ENCODE peak calls at places on chromosomes 1 and 21, in eight cellular contexts. B is lower leg skin, T is H9, A is WERI-Rb-1, W is cerebellar cortex, F is lung, M is T47D, R is aorta. C is an unnamed sample.

GRCh38 chr1:104636581-104636980 is 886.9 kb downstream of the AMY1C start:
- DNase-seq in T (no peak), F (no peak), R (no peak), A (no peak), W (no peak), M (peak; percentile 44), B (no peak), C (no peak)

GRCh38 chr1:192808588-192809285 is at the start of gene RGS2:
- DNase-seq in M (peak; percentile 89), T (peak; percentile 95), R (peak; percentile 95), B (peak; percentile 98), W (peak; percentile 93), A (peak; percentile 82), F (peak; percentile 92), C (peak; percentile 95)

GRCh38 chr1:55284856-55285255 is 69.7 kb upstream of the USP24 start:
- DNase-seq in F (no peak), R (no peak), W (peak; percentile 62), B (no peak), M (peak; percentile 60), A (peak; percentile 28), T (no peak), C (peak; percentile 69)

GRCh38 chr21:44497641-44498243 is 42.3 kb downstream of the KRTAP10-1 start:
- DNase-seq in F (no peak), W (no peak), B (no peak), T (no peak), A (peak; percentile 45), M (no peak), R (peak; percentile 34), C (no peak)

GRCh38 chr1:68120136-68120791 is 69.8 kb upstream of the DIRAS3 start:
- DNase-seq in A (peak; percentile 42), F (peak; percentile 42), W (peak; percentile 77), B (no peak), M (peak; percentile 71), T (peak; percentile 60), R (no peak), C (peak; percentile 88)

GRCh38 chr1:96596226-96596625 is 125.4 kb upstream of the PTBP2 start:
- DNase-seq in W (peak; percentile 17), T (peak; percentile 83), B (no peak), F (no peak), R (no peak), A (peak; percentile 61), M (peak; percentile 44), C (no peak)

GRCh38 chr1:221435510-221435909 is 306.4 kb downstream of the DUSP10 start:
- DNase-seq in R (no peak), F (no peak), T (no peak), M (peak; percentile 58), B (no peak), A (no peak), W (peak; percentile 38), C (peak; percentile 82)

GRCh38 chr1:150513275-150513885 is 2.2 kb upstream of the FALEC start:
- DNase-seq in T (no peak), B (no peak), R (no peak), M (no peak), A (peak; percentile 58), W (no peak), F (no peak), C (no peak)

GRCh38 chr1:153534226-153534932 is 1.4 kb downstream of the S100A6 start:
- DNase-seq in W (no peak), M (no peak), F (no peak), R (peak; percentile 56), T (no peak), A (no peak), B (peak; percentile 86), C (no peak)

GRCh38 chr1:99590578-99591209 is 55.2 kb upstream of the PALMD start:
- DNase-seq in A (no peak), R (peak; percentile 52), W (no peak), T (no peak), M (no peak), B (no peak), F (no peak), C (peak; percentile 3)

GRCh38 chr1:87330201-87330953 is 1.7 kb downstream of the LMO4 start:
- DNase-seq in T (peak; percentile 59), B (peak; percentile 83), R (peak; percentile 52), F (peak; percentile 34), M (no peak), A (peak; percentile 59), W (peak; percentile 47), C (peak; percentile 64)

GRCh38 chr1:112263464-112263863 is 132.6 kb upstream of the CTTNBP2NL start:
- DNase-seq in M (no peak), T (no peak), F (no peak), A (no peak), R (no peak), B (no peak), W (no peak), C (no peak)

GRCh38 chr1:205805082-205805711 is 7.8 kb downstream of the SLC41A1 start:
- DNase-seq in F (no peak), B (no peak), R (no peak), W (no peak), A (no peak), M (no peak), T (no peak), C (no peak)

GRCh38 chr1:206955476-206956312 is 9.4 kb upstream of the PIGR start:
- DNase-seq in T (no peak), M (no peak), B (no peak), A (no peak), R (no peak), F (peak; percentile 53), W (no peak), C (no peak)

GRCh38 chr1:92503043-92503925 is 16.6 kb upstream of the GFI1 start:
- DNase-seq in R (no peak), F (no peak), W (no peak), M (peak; percentile 24), B (no peak), A (no peak), T (no peak), C (no peak)

GRCh38 chr21:17427157-17427556 is 85.7 kb upstream of the CXADR start:
- DNase-seq in B (no peak), T (no peak), W (no peak), A (no peak), M (no peak), R (no peak), F (no peak), C (peak; percentile 98)

GRCh38 chr1:12165342-12165741 is 1.4 kb upstream of the TNFRSF1B start:
- DNase-seq in F (no peak), M (no peak), A (no peak), T (no peak), W (no peak), B (no peak), R (no peak), C (no peak)

C was measured in pons.